ENCODE peak calls at places on chromosomes 3 and 15, in nine cellular contexts. C, T, Y, E, I, O, H, U and A are unnamed samples.

GRCh38 chr3:124846189-124846588 is 41.0 kb downstream of the ITGB5 start:
- DNase-seq in T (no peak), U (no peak), O (peak; percentile 43), H (no peak), I (no peak), C (no peak), Y (no peak), E (no peak), A (no peak)

GRCh38 chr15:75902129-75902557 is 1.5 kb upstream of the FBXO22 start:
- DNase-seq in Y (no peak), E (no peak), T (peak; percentile 47), I (no peak), U (peak; percentile 30), O (no peak), C (peak; percentile 73), H (no peak), A (no peak)

GRCh38 chr3:59212128-59212764 is 162.4 kb upstream of the CFAP20DC start:
- DNase-seq in Y (peak; percentile 38), U (peak; percentile 58), T (no peak), H (peak; percentile 33), O (no peak), I (peak; percentile 10), E (peak; percentile 18), C (peak; percentile 62), A (peak; percentile 22)

GRCh38 chr3:112128843-112129727 is 4.0 kb downstream of the GCSAM start:
- DNase-seq in I (no peak), C (peak; percentile 6), H (peak; percentile 78), U (no peak), O (no peak), T (no peak), E (peak; percentile 22), Y (no peak), A (no peak)

GRCh38 chr15:56528136-56528535 is 63.2 kb upstream of the MNS1 start:
- DNase-seq in T (no peak), O (no peak), I (no peak), U (no peak), H (no peak), Y (no peak), E (no peak), C (no peak), A (no peak)

GRCh38 chr3:57079221-57079831 is 18.9 kb downstream of the SPATA12 start:
- DNase-seq in O (no peak), C (peak; percentile 81), I (no peak), E (no peak), Y (peak; percentile 40), U (peak; percentile 4), T (peak; percentile 81), H (no peak), A (peak; percentile 64)

GRCh38 chr15:41919954-41920538 is 26.2 kb upstream of the SPTBN5 start:
- DNase-seq in E (no peak), C (no peak), T (no peak), O (no peak), Y (no peak), I (no peak), U (peak; percentile 38), H (no peak), A (no peak)

GRCh38 chr3:170040283-170040907 is 2.6 kb downstream of the GPR160 start:
- DNase-seq in O (no peak), C (peak; percentile 42), Y (no peak), U (peak; percentile 50), E (no peak), T (no peak), H (no peak), I (no peak), A (peak; percentile 59)

GRCh38 chr3:112848196-112848595 is 1.5 kb upstream of the CD200R1L start:
- DNase-seq in C (no peak), E (peak; percentile 16), T (no peak), H (peak; percentile 24), Y (no peak), I (no peak), O (no peak), U (no peak), A (no peak)

GRCh38 chr3:155102329-155102728 is 22.2 kb downstream of the MME start:
- DNase-seq in O (no peak), U (no peak), Y (no peak), C (no peak), H (no peak), T (no peak), E (no peak), I (no peak), A (no peak)

GRCh38 chr3:30660128-30660525 is 53.7 kb downstream of the TGFBR2 start:
- DNase-seq in O (no peak), Y (no peak), E (no peak), U (no peak), T (no peak), C (no peak), H (no peak), I (no peak), A (no peak)

GRCh38 chr3:29430558-29430971 is 149.7 kb downstream of the RBMS3 start:
- DNase-seq in E (no peak), O (no peak), U (no peak), Y (no peak), C (peak; percentile 42), H (no peak), T (no peak), I (no peak), A (peak; percentile 11)

GRCh38 chr3:160885791-160886286 is 129.8 kb downstream of the PPM1L start:
- DNase-seq in E (no peak), T (peak; percentile 70), Y (peak; percentile 24), U (peak; percentile 84), I (no peak), H (no peak), C (peak; percentile 59), O (no peak), A (peak; percentile 90)

GRCh38 chr3:14508966-14509795 is 31.0 kb downstream of the GRIP2 start:
- DNase-seq in O (peak; percentile 67), C (peak; percentile 87), E (peak; percentile 47), Y (peak; percentile 69), I (peak; percentile 67), U (no peak), H (peak; percentile 70), T (peak; percentile 95), A (peak; percentile 12)

GRCh38 chr3:146465713-146466465 is 3.5 kb downstream of the PLSCR2 start:
- DNase-seq in T (no peak), C (no peak), O (no peak), Y (no peak), E (no peak), H (no peak), I (no peak), U (no peak), A (no peak)

GRCh38 chr15:31843426-31844055 is 186.8 kb upstream of the CHRNA7 start:
- DNase-seq in O (no peak), E (no peak), C (no peak), H (no peak), Y (no peak), U (peak; percentile 1), I (peak; percentile 1), T (no peak), A (no peak)

GRCh38 chr3:23537006-23537620 is 268.6 kb upstream of the UBE2E1 start:
- DNase-seq in O (no peak), T (no peak), Y (no peak), C (peak; percentile 79), E (no peak), U (no peak), H (no peak), I (no peak), A (peak; percentile 36)

GRCh38 chr15:40054746-40055575 is 16.0 kb upstream of the SRP14 start:
- DNase-seq in Y (peak; percentile 64), E (no peak), T (no peak), O (peak; percentile 96), U (peak; percentile 52), H (peak; percentile 65), C (peak; percentile 73), I (peak; percentile 66), A (peak; percentile 71)

GRCh38 chr3:42498034-42498433 is 4.4 kb upstream of the VIPR1 start:
- DNase-seq in I (no peak), Y (no peak), E (no peak), U (no peak), C (no peak), H (no peak), O (peak; percentile 12), T (no peak), A (no peak)

GRCh38 chr3:149199474-149199873 is 22.2 kb downstream of the CP start:
- DNase-seq in Y (no peak), T (no peak), C (no peak), O (no peak), I (peak; percentile 66), U (peak; percentile 72), H (no peak), E (no peak), A (peak; percentile 42)

GRCh38 chr3:183392166-183393034 is 36.0 kb downstream of the MCF2L2 start:
- DNase-seq in C (no peak), H (no peak), Y (no peak), E (no peak), I (no peak), U (peak; percentile 55), T (no peak), O (no peak), A (no peak)

GRCh38 chr3:152505926-152506325 is 237.2 kb downstream of the MBNL1 start:
- DNase-seq in E (no peak), O (no peak), U (no peak), I (no peak), H (peak; percentile 24), C (no peak), T (no peak), Y (no peak), A (no peak)

GRCh38 chr15:90266485-90266884 is 1.0 kb downstream of the NGRN start:
- DNase-seq in Y (peak; percentile 31), I (no peak), H (peak; percentile 19), E (peak; percentile 21), O (no peak), C (no peak), T (no peak), U (no peak), A (peak; percentile 31)